ENCODE peak calls at places on chromosomes 16 and 17, in four cellular contexts. One of them, this sample, is unnamed.

GRCh38 chr17:77696151-77696719 is 262.3 kb upstream of the TNRC6C start:
- DNase-seq in K562: no peak
- DNase-seq in GM12878: no peak
- DNase-seq in HepG2: no peak
- DNase-seq in this sample: peak

GRCh38 chr16:69143116-69143515 is 10.7 kb downstream of the UTP4 start:
- DNase-seq in GM12878: no peak
- DNase-seq in HepG2: peak
- DNase-seq in K562: peak
- DNase-seq in this sample: no peak

GRCh38 chr17:39755550-39756375 is 18.0 kb downstream of the GRB7 start:
- DNase-seq in K562: no peak
- DNase-seq in HepG2: peak
- DNase-seq in GM12878: peak
- DNase-seq in this sample: no peak

GRCh38 chr16:9286930-9287329 is 195.5 kb downstream of the HAPSTR1 start:
- DNase-seq in HepG2: no peak
- DNase-seq in GM12878: no peak
- DNase-seq in K562: no peak
- DNase-seq in this sample: no peak

GRCh38 chr16:87780385-87780989 is 14.7 kb upstream of the KLHDC4 start:
- DNase-seq in K562: peak
- DNase-seq in GM12878: peak
- DNase-seq in HepG2: no peak
- DNase-seq in this sample: no peak

GRCh38 chr17:35878361-35878760 is 1.8 kb downstream of the CCL5 start:
- DNase-seq in HepG2: no peak
- DNase-seq in K562: no peak
- DNase-seq in GM12878: no peak
- DNase-seq in this sample: no peak

GRCh38 chr16:21072976-21073375 is 77.7 kb downstream of the DNAH3 start:
- DNase-seq in K562: no peak
- DNase-seq in HepG2: no peak
- DNase-seq in GM12878: no peak
- DNase-seq in this sample: no peak

GRCh38 chr17:15348030-15348429 is 6.6 kb upstream of the TEKT3 start:
- DNase-seq in HepG2: no peak
- DNase-seq in K562: no peak
- DNase-seq in GM12878: no peak
- DNase-seq in this sample: no peak

GRCh38 chr17:14427914-14428639 is 127.2 kb downstream of the HS3ST3B1 start:
- DNase-seq in K562: no peak
- DNase-seq in GM12878: peak
- DNase-seq in HepG2: no peak
- DNase-seq in this sample: no peak

GRCh38 chr17:48048321-48049140 is at the start of gene NFE2L1:
- DNase-seq in HepG2: peak
- DNase-seq in K562: peak
- DNase-seq in GM12878: peak
- DNase-seq in this sample: peak

GRCh38 chr16:73405851-73406250 is 357.9 kb upstream of the ZFHX3 start:
- DNase-seq in K562: no peak
- DNase-seq in HepG2: no peak
- DNase-seq in GM12878: no peak
- DNase-seq in this sample: no peak
- TF ChIP-seq NR2C2 in K562: no peak
- TF ChIP-seq NR2C2 in HepG2: no peak
- TF ChIP-seq NR2C2 in GM12878: no peak
- TF ChIP-seq NR2C2 in this sample: no peak

DNA sequence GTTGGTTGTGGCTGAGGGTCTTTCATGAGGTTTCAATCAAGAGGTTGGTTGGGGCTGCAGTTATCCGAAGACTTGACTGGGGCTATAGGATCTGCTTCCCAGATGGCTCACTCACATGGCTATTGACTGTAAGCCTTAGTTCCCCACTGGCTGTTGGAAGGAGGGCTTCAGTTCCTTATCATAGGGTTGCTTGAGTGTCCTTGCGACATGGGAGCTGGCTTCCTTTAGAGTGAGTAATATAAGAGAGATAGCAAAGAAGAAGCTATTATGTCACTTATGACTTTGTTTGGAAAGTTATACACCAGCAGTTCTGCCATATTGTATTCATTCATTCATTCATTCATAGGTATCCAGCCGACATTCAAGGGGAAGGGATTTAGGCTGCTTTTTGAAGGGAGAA is 121.4 kb upstream of the WSCD1 start:
- DNase-seq in GM12878: no peak
- DNase-seq in HepG2: no peak
- DNase-seq in K562: no peak
- DNase-seq in this sample: no peak
- TF ChIP-seq ETV6 in GM12878: no peak
- TF ChIP-seq ETV6 in HepG2: no peak
- TF ChIP-seq ETV6 in K562: no peak
- TF ChIP-seq ETV6 in this sample: no peak

GRCh38 chr16:54633943-54634362 is 296.7 kb upstream of the IRX5 start:
- DNase-seq in GM12878: no peak
- DNase-seq in K562: peak
- DNase-seq in HepG2: peak
- DNase-seq in this sample: peak
- TF ChIP-seq NR2C2 in GM12878: no peak
- TF ChIP-seq NR2C2 in K562: no peak
- TF ChIP-seq NR2C2 in HepG2: no peak
- TF ChIP-seq NR2C2 in this sample: no peak

GRCh38 chr17:34672176-34672785 is 92.9 kb downstream of the TMEM132E start:
- DNase-seq in HepG2: no peak
- DNase-seq in K562: no peak
- DNase-seq in GM12878: no peak
- DNase-seq in this sample: no peak

GRCh38 chr17:34673516-34673915 is 94.1 kb downstream of the TMEM132E start:
- DNase-seq in GM12878: no peak
- DNase-seq in K562: no peak
- DNase-seq in HepG2: no peak
- DNase-seq in this sample: no peak

GRCh38 chr17:34675605-34676004 is 96.2 kb downstream of the TMEM132E start:
- DNase-seq in K562: no peak
- DNase-seq in HepG2: no peak
- DNase-seq in GM12878: no peak
- DNase-seq in this sample: no peak

GRCh38 chr17:34675143-34675542 is 95.8 kb downstream of the TMEM132E start:
- DNase-seq in K562: no peak
- DNase-seq in GM12878: no peak
- DNase-seq in HepG2: no peak
- DNase-seq in this sample: no peak

DNA sequence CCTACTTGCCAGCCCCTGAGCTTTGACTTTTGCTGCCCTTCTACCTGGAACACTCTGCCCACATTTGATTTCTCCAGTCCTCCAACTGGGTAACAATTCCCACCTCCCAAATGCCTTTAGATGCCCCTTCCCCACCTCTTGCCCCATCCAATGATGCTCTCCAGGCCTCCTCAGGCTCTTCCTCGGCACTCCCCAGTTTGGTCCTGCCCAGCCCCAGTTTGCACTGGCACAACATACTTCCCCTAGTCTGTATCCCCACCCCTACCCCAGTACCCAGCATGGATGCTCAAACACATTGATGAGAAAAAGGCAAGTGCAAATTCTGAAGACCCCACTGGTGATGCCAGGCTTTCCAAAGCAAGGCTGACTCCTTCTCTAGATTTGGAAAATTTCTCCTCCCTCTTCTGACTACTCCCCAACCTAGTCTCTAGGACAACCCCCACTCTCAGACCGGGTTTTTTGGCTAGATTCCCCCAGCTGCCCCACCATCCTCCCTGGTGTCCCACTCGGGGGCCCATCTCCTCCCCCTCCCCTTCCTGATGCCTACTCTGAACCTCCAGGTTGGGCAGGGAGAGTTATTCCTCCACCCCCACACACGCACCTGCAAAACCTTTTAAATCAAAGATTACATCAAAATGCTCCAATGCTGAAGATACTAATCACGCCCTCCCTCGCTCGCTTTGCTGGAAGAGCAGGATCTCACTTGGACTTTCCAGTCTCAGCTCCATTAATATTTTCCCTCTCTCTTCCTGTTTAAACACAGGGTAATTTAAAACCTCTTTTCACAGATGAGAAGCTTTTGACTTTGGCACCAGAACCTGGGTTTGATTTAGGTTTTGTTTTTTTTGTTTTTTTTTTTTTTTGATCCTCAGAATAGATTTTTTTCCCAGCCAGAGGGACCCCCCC is 94.9 kb downstream of the TMEM132E start:
- DNase-seq in K562: no peak
- DNase-seq in HepG2: no peak
- DNase-seq in GM12878: no peak
- DNase-seq in this sample: no peak
- TF ChIP-seq ETV6 in K562: no peak
- TF ChIP-seq ETV6 in HepG2: no peak
- TF ChIP-seq ETV6 in GM12878: no peak
- TF ChIP-seq ETV6 in this sample: no peak

GRCh38 chr17:2210726-2211125 is 92.9 kb downstream of the SMG6 start:
- DNase-seq in HepG2: no peak
- DNase-seq in GM12878: no peak
- DNase-seq in K562: no peak
- DNase-seq in this sample: no peak

GRCh38 chr17:2213291-2213960 is 90.2 kb downstream of the SMG6 start:
- DNase-seq in K562: no peak
- DNase-seq in HepG2: no peak
- DNase-seq in GM12878: no peak
- DNase-seq in this sample: no peak

GRCh38 chr17:2214047-2214717 is 89.4 kb downstream of the SMG6 start:
- DNase-seq in GM12878: no peak
- DNase-seq in HepG2: no peak
- DNase-seq in K562: peak
- DNase-seq in this sample: no peak

GRCh38 chr17:2211661-2212327 is 91.8 kb downstream of the SMG6 start:
- DNase-seq in GM12878: no peak
- DNase-seq in K562: no peak
- DNase-seq in HepG2: no peak
- DNase-seq in this sample: no peak

DNA sequence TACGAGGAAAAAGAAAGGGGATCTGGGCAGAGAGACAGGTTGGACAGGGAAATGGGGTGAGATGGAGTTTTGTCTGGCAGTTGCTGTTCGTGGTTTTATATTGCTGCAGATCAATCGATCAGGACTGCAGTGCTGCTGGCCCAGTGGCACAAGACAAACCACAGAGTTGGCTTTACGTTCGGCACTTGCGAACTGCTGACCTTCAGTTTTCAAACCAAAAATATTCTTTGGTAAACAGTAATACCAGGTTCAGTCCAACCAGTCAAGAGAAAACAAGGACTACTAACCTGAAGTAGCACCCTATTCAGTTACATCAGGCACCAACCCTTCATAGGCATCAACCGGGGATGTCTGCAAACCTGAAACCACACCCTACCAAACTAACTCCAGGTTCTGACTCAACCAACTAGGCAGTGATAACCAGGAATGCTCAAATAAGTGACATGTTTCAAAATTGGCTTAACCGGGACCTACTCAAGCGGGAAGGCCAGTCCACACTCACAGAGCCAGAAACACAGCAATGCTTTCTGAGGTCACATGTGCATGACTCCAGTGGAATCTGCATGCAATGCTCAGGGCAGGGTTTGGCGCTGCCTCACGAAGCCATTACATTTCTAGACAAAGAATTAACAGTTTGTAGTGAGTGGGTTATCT is 91.1 kb downstream of the SMG6 start:
- DNase-seq in HepG2: no peak
- DNase-seq in GM12878: no peak
- DNase-seq in K562: no peak
- DNase-seq in this sample: no peak
- TF ChIP-seq NR2C2 in HepG2: no peak
- TF ChIP-seq NR2C2 in GM12878: no peak
- TF ChIP-seq NR2C2 in K562: no peak
- TF ChIP-seq NR2C2 in this sample: no peak